ENCODE peak calls at places on chromosomes 1 and 21, in nine cellular contexts. One of them, this sample, is unnamed.

GRCh38 chr1:23720256-23720995 is 22.8 kb upstream of the ELOA start:
- DNase-seq in psoas muscle: no peak
- DNase-seq in spleen: peak
- DNase-seq in colonic mucosa: no peak
- DNase-seq in astrocyte of the cerebellum: no peak
- DNase-seq in cardiac muscle cell: no peak
- DNase-seq in tibial nerve: no peak
- DNase-seq in lower lobe of right lung: no peak
- DNase-seq in WTC11: no peak
- DNase-seq in this sample: no peak

GRCh38 chr1:172449012-172449584 is 5.2 kb upstream of the PIGC start:
- DNase-seq in lower lobe of right lung: no peak
- DNase-seq in cardiac muscle cell: no peak
- DNase-seq in colonic mucosa: no peak
- DNase-seq in spleen: no peak
- DNase-seq in WTC11: no peak
- DNase-seq in psoas muscle: no peak
- DNase-seq in astrocyte of the cerebellum: no peak
- DNase-seq in tibial nerve: no peak
- DNase-seq in this sample: no peak

GRCh38 chr1:112232848-112233247 is 163.2 kb upstream of the CTTNBP2NL start:
- DNase-seq in colonic mucosa: no peak
- DNase-seq in astrocyte of the cerebellum: no peak
- DNase-seq in cardiac muscle cell: peak
- DNase-seq in lower lobe of right lung: no peak
- DNase-seq in psoas muscle: no peak
- DNase-seq in spleen: no peak
- DNase-seq in WTC11: no peak
- DNase-seq in tibial nerve: no peak
- DNase-seq in this sample: no peak

GRCh38 chr1:226714148-226714547 is 24.9 kb downstream of the ITPKB start:
- DNase-seq in cardiac muscle cell: no peak
- DNase-seq in tibial nerve: no peak
- DNase-seq in WTC11: no peak
- DNase-seq in colonic mucosa: no peak
- DNase-seq in lower lobe of right lung: no peak
- DNase-seq in astrocyte of the cerebellum: no peak
- DNase-seq in spleen: no peak
- DNase-seq in psoas muscle: no peak
- DNase-seq in this sample: no peak

GRCh38 chr1:231584117-231584516 is 42.5 kb upstream of the DISC1 start:
- DNase-seq in spleen: no peak
- DNase-seq in cardiac muscle cell: no peak
- DNase-seq in lower lobe of right lung: no peak
- DNase-seq in astrocyte of the cerebellum: peak
- DNase-seq in colonic mucosa: no peak
- DNase-seq in psoas muscle: no peak
- DNase-seq in tibial nerve: no peak
- DNase-seq in WTC11: no peak
- DNase-seq in this sample: no peak

GRCh38 chr1:183515002-183515689 is 42.8 kb downstream of the SMG7 start:
- DNase-seq in spleen: no peak
- DNase-seq in psoas muscle: no peak
- DNase-seq in WTC11: no peak
- DNase-seq in lower lobe of right lung: no peak
- DNase-seq in colonic mucosa: no peak
- DNase-seq in tibial nerve: no peak
- DNase-seq in astrocyte of the cerebellum: peak
- DNase-seq in cardiac muscle cell: no peak
- DNase-seq in this sample: no peak

GRCh38 chr1:15951341-15952153 is 24.4 kb downstream of the ZBTB17 start:
- DNase-seq in WTC11: no peak
- DNase-seq in psoas muscle: no peak
- DNase-seq in astrocyte of the cerebellum: no peak
- DNase-seq in lower lobe of right lung: no peak
- DNase-seq in spleen: peak
- DNase-seq in tibial nerve: no peak
- DNase-seq in cardiac muscle cell: no peak
- DNase-seq in colonic mucosa: no peak
- DNase-seq in this sample: no peak

GRCh38 chr1:158115126-158115525 is 65.6 kb upstream of the CD1D start:
- DNase-seq in colonic mucosa: no peak
- DNase-seq in psoas muscle: no peak
- DNase-seq in spleen: no peak
- DNase-seq in astrocyte of the cerebellum: no peak
- DNase-seq in tibial nerve: no peak
- DNase-seq in WTC11: no peak
- DNase-seq in cardiac muscle cell: no peak
- DNase-seq in lower lobe of right lung: no peak
- DNase-seq in this sample: no peak

GRCh38 chr1:91582431-91582921 is 81.8 kb downstream of the CDC7 start:
- DNase-seq in WTC11: no peak
- DNase-seq in cardiac muscle cell: no peak
- DNase-seq in lower lobe of right lung: no peak
- DNase-seq in colonic mucosa: no peak
- DNase-seq in psoas muscle: no peak
- DNase-seq in spleen: no peak
- DNase-seq in tibial nerve: no peak
- DNase-seq in astrocyte of the cerebellum: peak
- DNase-seq in this sample: no peak

GRCh38 chr1:32764826-32765545 is 52.2 kb downstream of the YARS1 start:
- DNase-seq in spleen: no peak
- DNase-seq in WTC11: no peak
- DNase-seq in cardiac muscle cell: no peak
- DNase-seq in colonic mucosa: peak
- DNase-seq in astrocyte of the cerebellum: no peak
- DNase-seq in lower lobe of right lung: peak
- DNase-seq in tibial nerve: no peak
- DNase-seq in psoas muscle: no peak
- DNase-seq in this sample: no peak

GRCh38 chr1:62210960-62211359 is 16.3 kb downstream of the L1TD1 start:
- DNase-seq in tibial nerve: no peak
- DNase-seq in lower lobe of right lung: no peak
- DNase-seq in astrocyte of the cerebellum: no peak
- DNase-seq in cardiac muscle cell: no peak
- DNase-seq in colonic mucosa: no peak
- DNase-seq in spleen: no peak
- DNase-seq in psoas muscle: no peak
- DNase-seq in WTC11: no peak
- DNase-seq in this sample: no peak

GRCh38 chr1:29121951-29122661 is 1.6 kb downstream of the TMEM200B start:
- DNase-seq in lower lobe of right lung: peak
- DNase-seq in cardiac muscle cell: peak
- DNase-seq in tibial nerve: no peak
- DNase-seq in psoas muscle: peak
- DNase-seq in spleen: no peak
- DNase-seq in WTC11: peak
- DNase-seq in astrocyte of the cerebellum: no peak
- DNase-seq in colonic mucosa: no peak
- DNase-seq in this sample: peak

GRCh38 chr21:35243171-35243570 is 194.1 kb upstream of the RUNX1 start:
- DNase-seq in spleen: no peak
- DNase-seq in cardiac muscle cell: no peak
- DNase-seq in lower lobe of right lung: no peak
- DNase-seq in colonic mucosa: no peak
- DNase-seq in psoas muscle: no peak
- DNase-seq in WTC11: no peak
- DNase-seq in astrocyte of the cerebellum: no peak
- DNase-seq in tibial nerve: no peak
- DNase-seq in this sample: no peak

GRCh38 chr1:66503841-66504470 is 30.0 kb upstream of the SGIP1 start:
- DNase-seq in tibial nerve: no peak
- DNase-seq in colonic mucosa: peak
- DNase-seq in astrocyte of the cerebellum: peak
- DNase-seq in WTC11: peak
- DNase-seq in spleen: no peak
- DNase-seq in lower lobe of right lung: no peak
- DNase-seq in cardiac muscle cell: peak
- DNase-seq in psoas muscle: no peak
- DNase-seq in this sample: peak

GRCh38 chr1:182889997-182890396 is 50.9 kb downstream of the DHX9 start:
- DNase-seq in tibial nerve: no peak
- DNase-seq in psoas muscle: no peak
- DNase-seq in colonic mucosa: no peak
- DNase-seq in WTC11: no peak
- DNase-seq in lower lobe of right lung: no peak
- DNase-seq in astrocyte of the cerebellum: no peak
- DNase-seq in spleen: no peak
- DNase-seq in cardiac muscle cell: no peak
- DNase-seq in this sample: no peak

GRCh38 chr1:192453360-192454045 is 122.1 kb upstream of the RGS1 start:
- DNase-seq in astrocyte of the cerebellum: no peak
- DNase-seq in WTC11: no peak
- DNase-seq in colonic mucosa: no peak
- DNase-seq in cardiac muscle cell: no peak
- DNase-seq in lower lobe of right lung: no peak
- DNase-seq in tibial nerve: no peak
- DNase-seq in psoas muscle: no peak
- DNase-seq in spleen: no peak
- DNase-seq in this sample: no peak

GRCh38 chr1:11262171-11263049 is at the start of gene MTOR:
- DNase-seq in colonic mucosa: peak
- DNase-seq in psoas muscle: peak
- DNase-seq in tibial nerve: peak
- DNase-seq in astrocyte of the cerebellum: peak
- DNase-seq in spleen: peak
- DNase-seq in WTC11: peak
- DNase-seq in cardiac muscle cell: peak
- DNase-seq in lower lobe of right lung: peak
- DNase-seq in this sample: peak
- TF ChIP-seq CTCF in colonic mucosa: no peak
- TF ChIP-seq CTCF in psoas muscle: peak
- TF ChIP-seq CTCF in tibial nerve: no peak
- TF ChIP-seq CTCF in astrocyte of the cerebellum: peak
- TF ChIP-seq CTCF in spleen: no peak
- TF ChIP-seq CTCF in WTC11: no peak
- TF ChIP-seq CTCF in cardiac muscle cell: peak
- TF ChIP-seq CTCF in lower lobe of right lung: peak
- TF ChIP-seq CTCF in this sample: no peak

DNA sequence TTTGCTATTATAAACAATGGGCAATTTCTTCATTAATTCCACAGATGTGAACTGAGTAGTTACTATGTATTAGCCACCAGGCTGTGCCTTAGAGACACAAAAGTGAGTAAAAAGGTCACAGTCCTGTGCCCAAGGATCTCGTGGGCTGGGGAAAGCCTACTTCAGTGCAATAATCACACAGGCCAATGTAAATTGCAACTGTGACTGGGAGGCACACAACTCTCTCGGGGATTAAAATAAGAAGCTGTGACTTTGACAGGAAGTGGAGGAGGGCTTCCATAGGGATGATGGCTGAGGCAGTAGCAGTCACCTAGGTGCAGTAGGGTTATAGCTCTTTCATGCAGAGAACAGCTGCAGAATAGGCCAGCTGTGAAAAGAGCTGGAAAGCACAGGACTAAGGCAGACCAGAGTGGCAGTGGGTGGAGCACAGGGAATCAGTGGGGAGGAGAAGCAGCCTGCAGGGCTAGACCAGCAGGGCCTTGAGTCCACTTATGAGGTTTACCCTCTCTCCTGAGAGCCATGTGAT is 121.9 kb downstream of the MAB21L3 start:
- DNase-seq in psoas muscle: no peak
- DNase-seq in astrocyte of the cerebellum: no peak
- DNase-seq in lower lobe of right lung: no peak
- DNase-seq in spleen: no peak
- DNase-seq in WTC11: no peak
- DNase-seq in colonic mucosa: no peak
- DNase-seq in cardiac muscle cell: peak
- DNase-seq in tibial nerve: no peak
- DNase-seq in this sample: no peak
- TF ChIP-seq CTCF in psoas muscle: no peak
- TF ChIP-seq CTCF in astrocyte of the cerebellum: no peak
- TF ChIP-seq CTCF in lower lobe of right lung: no peak
- TF ChIP-seq CTCF in spleen: no peak
- TF ChIP-seq CTCF in WTC11: no peak
- TF ChIP-seq CTCF in colonic mucosa: no peak
- TF ChIP-seq CTCF in cardiac muscle cell: no peak
- TF ChIP-seq CTCF in tibial nerve: no peak
- TF ChIP-seq CTCF in this sample: no peak

DNA sequence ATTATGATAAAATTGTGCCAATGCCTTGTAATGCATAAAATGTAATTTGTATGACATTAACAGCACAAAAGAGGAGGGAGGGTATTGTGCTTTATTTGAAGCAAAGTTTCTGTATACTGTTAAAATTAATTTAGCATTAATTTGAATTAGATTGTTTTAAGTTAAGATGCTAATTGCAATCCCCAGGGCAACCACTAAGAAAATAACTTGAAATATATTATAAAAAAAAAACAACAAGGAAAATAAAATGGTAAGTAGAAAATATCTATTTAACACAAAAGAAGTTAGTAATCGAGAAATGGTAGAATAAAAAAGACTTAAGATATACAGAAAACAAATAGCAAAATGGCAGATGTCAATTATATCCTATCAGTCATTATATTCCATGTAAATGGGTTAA is 131.4 kb upstream of the KAZN start:
- DNase-seq in astrocyte of the cerebellum: no peak
- DNase-seq in WTC11: no peak
- DNase-seq in cardiac muscle cell: no peak
- DNase-seq in spleen: no peak
- DNase-seq in tibial nerve: no peak
- DNase-seq in lower lobe of right lung: no peak
- DNase-seq in psoas muscle: no peak
- DNase-seq in colonic mucosa: no peak
- DNase-seq in this sample: no peak
- TF ChIP-seq CTCF in astrocyte of the cerebellum: no peak
- TF ChIP-seq CTCF in WTC11: no peak
- TF ChIP-seq CTCF in cardiac muscle cell: no peak
- TF ChIP-seq CTCF in spleen: no peak
- TF ChIP-seq CTCF in tibial nerve: no peak
- TF ChIP-seq CTCF in lower lobe of right lung: no peak
- TF ChIP-seq CTCF in psoas muscle: no peak
- TF ChIP-seq CTCF in colonic mucosa: no peak
- TF ChIP-seq CTCF in this sample: peak

GRCh38 chr1:178238722-178239510 is 145.0 kb downstream of the RASAL2 start:
- DNase-seq in cardiac muscle cell: no peak
- DNase-seq in spleen: no peak
- DNase-seq in colonic mucosa: no peak
- DNase-seq in lower lobe of right lung: no peak
- DNase-seq in WTC11: no peak
- DNase-seq in tibial nerve: no peak
- DNase-seq in astrocyte of the cerebellum: peak
- DNase-seq in psoas muscle: no peak
- DNase-seq in this sample: no peak

GRCh38 chr1:178241837-178242236 is 147.9 kb downstream of the RASAL2 start:
- DNase-seq in WTC11: no peak
- DNase-seq in spleen: no peak
- DNase-seq in cardiac muscle cell: no peak
- DNase-seq in astrocyte of the cerebellum: no peak
- DNase-seq in lower lobe of right lung: no peak
- DNase-seq in psoas muscle: no peak
- DNase-seq in tibial nerve: no peak
- DNase-seq in colonic mucosa: no peak
- DNase-seq in this sample: no peak

GRCh38 chr1:178241057-178241456 is 147.2 kb downstream of the RASAL2 start:
- DNase-seq in spleen: no peak
- DNase-seq in lower lobe of right lung: no peak
- DNase-seq in colonic mucosa: no peak
- DNase-seq in psoas muscle: no peak
- DNase-seq in cardiac muscle cell: no peak
- DNase-seq in astrocyte of the cerebellum: no peak
- DNase-seq in WTC11: no peak
- DNase-seq in tibial nerve: no peak
- DNase-seq in this sample: no peak

GRCh38 chr1:178243890-178244289 is 150.0 kb downstream of the RASAL2 start:
- DNase-seq in cardiac muscle cell: no peak
- DNase-seq in tibial nerve: no peak
- DNase-seq in astrocyte of the cerebellum: no peak
- DNase-seq in spleen: no peak
- DNase-seq in lower lobe of right lung: no peak
- DNase-seq in colonic mucosa: no peak
- DNase-seq in WTC11: no peak
- DNase-seq in psoas muscle: no peak
- DNase-seq in this sample: no peak

GRCh38 chr1:178243119-178243518 is 149.2 kb downstream of the RASAL2 start:
- DNase-seq in astrocyte of the cerebellum: no peak
- DNase-seq in lower lobe of right lung: no peak
- DNase-seq in colonic mucosa: no peak
- DNase-seq in psoas muscle: no peak
- DNase-seq in tibial nerve: no peak
- DNase-seq in cardiac muscle cell: no peak
- DNase-seq in WTC11: no peak
- DNase-seq in spleen: no peak
- DNase-seq in this sample: no peak
- TF ChIP-seq CTCF in astrocyte of the cerebellum: no peak
- TF ChIP-seq CTCF in lower lobe of right lung: no peak
- TF ChIP-seq CTCF in colonic mucosa: no peak
- TF ChIP-seq CTCF in psoas muscle: no peak
- TF ChIP-seq CTCF in tibial nerve: no peak
- TF ChIP-seq CTCF in cardiac muscle cell: no peak
- TF ChIP-seq CTCF in WTC11: no peak
- TF ChIP-seq CTCF in spleen: no peak
- TF ChIP-seq CTCF in this sample: no peak

This sample was measured in endothelial cell.